ENCODE peak calls at places on chromosomes 16 and 17, in nine cellular contexts. Q, I, A, O, S, U, G, B and R are unnamed samples.

GRCh38 chr16:27766166-27766925 is 216.4 kb downstream of the KATNIP start:
- DNase-seq in Q (no peak), I (no peak), A (no peak), O (peak), S (peak), U (no peak), G (no peak), B (no peak), R (no peak)

GRCh38 chr17:70172921-70173320 is 3.6 kb downstream of the KCNJ2 start:
- DNase-seq in Q (no peak), I (no peak), A (no peak), O (no peak), S (no peak), U (peak), G (no peak), B (no peak), R (no peak)

GRCh38 chr16:55179858-55180585 is 144.0 kb upstream of the IRX6 start:
- DNase-seq in Q (peak), I (no peak), A (no peak), O (peak), S (no peak), U (no peak), G (no peak), B (no peak), R (no peak)

GRCh38 chr16:89822188-89823086 is 5.8 kb upstream of the SPIRE2 start:
- DNase-seq in Q (peak), I (no peak), A (no peak), O (no peak), S (peak), U (no peak), G (no peak), B (no peak), R (no peak)

GRCh38 chr17:81690066-81690465 is 6.3 kb downstream of the HGS start:
- DNase-seq in Q (no peak), I (no peak), A (no peak), O (no peak), S (no peak), U (no peak), G (no peak), B (no peak), R (no peak)

GRCh38 chr16:31874354-31875111 is 926 bp downstream of the ZNF267 start:
- DNase-seq in Q (no peak), I (no peak), A (no peak), O (no peak), S (no peak), U (peak), G (peak), B (no peak), R (peak)

GRCh38 chr17:52536466-52536865 is 378.0 kb upstream of the CA10 start:
- DNase-seq in Q (no peak), I (no peak), A (peak), O (no peak), S (no peak), U (no peak), G (no peak), B (no peak), R (no peak)

GRCh38 chr17:14245002-14245401 is 8.3 kb upstream of the CDRT15 start:
- DNase-seq in Q (no peak), I (no peak), A (no peak), O (no peak), S (no peak), U (no peak), G (no peak), B (no peak), R (no peak)

GRCh38 chr16:53913082-53913870 is 209.3 kb downstream of the FTO start:
- DNase-seq in Q (no peak), I (no peak), A (peak), O (no peak), S (no peak), U (peak), G (no peak), B (peak), R (no peak)

GRCh38 chr16:53915452-53916160 is 211.7 kb downstream of the FTO start:
- DNase-seq in Q (no peak), I (no peak), A (no peak), O (no peak), S (no peak), U (peak), G (no peak), B (no peak), R (no peak)

GRCh38 chr16:53911506-53911905 is 207.6 kb downstream of the FTO start:
- DNase-seq in Q (no peak), I (no peak), A (no peak), O (no peak), S (no peak), U (peak), G (no peak), B (no peak), R (no peak)

GRCh38 chr16:53912155-53912554 is 208.2 kb downstream of the FTO start:
- DNase-seq in Q (no peak), I (no peak), A (no peak), O (no peak), S (no peak), U (no peak), G (no peak), B (no peak), R (peak)

DNA sequence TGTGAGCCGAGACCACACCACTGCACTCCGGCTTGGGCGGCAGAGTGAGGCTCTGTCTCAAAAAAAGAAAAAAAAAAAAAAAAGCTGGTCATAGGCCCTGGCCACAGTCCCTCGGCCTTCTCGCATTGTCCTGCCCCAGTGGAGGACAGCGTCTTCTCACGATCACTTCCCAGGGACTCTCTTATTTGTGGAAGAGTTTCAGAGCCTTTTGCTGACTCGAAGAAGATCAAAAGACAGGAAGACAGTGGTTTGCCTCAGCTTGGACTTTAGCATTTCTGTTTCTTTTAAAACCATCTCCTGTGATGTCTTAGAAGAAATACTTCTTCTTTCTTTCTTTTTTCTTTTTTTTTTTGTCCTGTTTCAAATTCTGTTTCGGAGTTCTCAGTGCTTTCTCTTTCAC is 210.0 kb downstream of the FTO start:
- DNase-seq in Q (no peak), I (no peak), A (no peak), O (no peak), S (no peak), U (no peak), G (no peak), B (no peak), R (no peak)
- TF ChIP-seq CTCF in Q (no peak), I (no peak), A (no peak), O (no peak), S (no peak), U (no peak), G (no peak), B (no peak), R (no peak)

GRCh38 chr17:67474081-67474661 is 97.1 kb downstream of the PITPNC1 start:
- DNase-seq in Q (no peak), I (peak), A (peak), O (no peak), S (no peak), U (peak), G (no peak), B (no peak), R (no peak)
- TF ChIP-seq CTCF in Q (no peak), I (no peak), A (no peak), O (no peak), S (no peak), U (peak), G (no peak), B (no peak), R (no peak)

DNA sequence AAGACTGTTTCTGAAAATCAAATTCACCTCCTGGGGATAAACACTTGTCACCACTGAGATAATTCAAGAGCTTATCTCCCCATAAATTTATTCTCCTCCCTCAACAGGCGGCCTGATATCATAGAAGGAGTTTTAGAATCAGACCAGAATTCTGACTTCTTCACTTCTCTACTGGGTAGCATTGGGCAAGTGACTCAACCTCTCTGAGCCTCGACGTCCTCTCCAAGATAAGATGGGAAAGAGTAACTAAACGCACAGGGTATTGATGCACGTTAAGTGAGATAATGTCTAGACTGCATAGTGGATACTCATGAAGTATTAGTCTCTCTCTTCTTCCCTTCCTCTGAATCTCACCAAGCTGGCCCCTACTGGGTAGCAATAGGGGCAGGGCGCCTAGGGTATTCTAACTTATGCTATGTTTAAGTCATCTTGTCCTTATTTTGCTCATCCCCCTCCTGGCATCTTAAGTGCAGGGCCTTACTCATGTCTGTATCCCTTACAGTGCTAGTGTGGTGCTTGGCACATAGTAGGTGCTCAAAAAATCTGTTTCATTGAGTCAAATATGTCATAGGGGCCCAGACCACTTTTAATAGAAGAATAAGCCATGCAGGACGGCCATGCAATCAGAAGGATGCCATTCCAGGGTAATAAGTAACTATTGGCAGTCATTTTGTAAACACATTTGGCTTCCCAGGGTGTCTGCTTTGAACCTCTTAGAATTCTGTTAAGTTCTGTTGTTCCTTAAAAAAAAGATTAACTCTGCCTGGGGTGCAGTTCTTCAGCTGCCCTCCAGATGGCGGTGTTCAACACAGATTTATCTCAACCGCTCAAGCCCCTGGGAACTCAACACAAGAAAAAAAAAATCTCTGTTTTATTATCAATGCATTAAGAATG is 476.3 kb upstream of the CCL2 start:
- DNase-seq in Q (peak), I (peak), A (peak), O (no peak), S (peak), U (peak), G (peak), B (peak), R (peak)
- TF ChIP-seq CTCF in Q (peak), I (peak), A (peak), O (peak), S (peak), U (peak), G (peak), B (no peak), R (peak)

DNA sequence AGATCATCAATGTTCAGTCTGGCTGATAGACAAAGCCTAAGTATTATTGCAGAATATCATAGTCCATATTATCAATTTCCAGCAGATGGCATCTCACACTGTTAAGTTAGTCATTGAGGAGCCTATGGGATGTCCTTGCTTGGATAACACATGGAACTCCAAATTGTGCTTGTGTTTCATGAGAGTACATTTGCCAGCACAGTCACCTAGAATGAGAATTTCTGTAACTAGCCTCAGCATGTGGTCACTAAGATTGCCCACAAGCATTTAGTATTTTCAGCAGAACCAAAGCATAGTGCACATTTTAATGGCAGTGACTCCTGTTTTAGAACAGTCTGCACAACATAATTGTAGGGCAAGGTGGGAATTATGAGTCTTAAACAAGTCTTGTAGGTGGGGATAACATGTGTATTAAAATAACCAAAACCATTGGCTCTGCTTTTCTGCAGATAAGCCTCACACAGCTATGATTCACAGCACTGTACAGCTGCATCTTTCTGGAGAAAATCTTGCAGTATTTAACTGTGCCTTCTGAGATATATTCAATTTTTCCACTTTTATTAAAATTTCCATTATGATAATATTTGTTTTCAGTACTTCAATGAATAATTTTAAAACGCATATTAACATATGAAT is 882.8 kb upstream of the SOX9 start:
- DNase-seq in Q (no peak), I (no peak), A (no peak), O (no peak), S (no peak), U (peak), G (peak), B (no peak), R (no peak)
- TF ChIP-seq CTCF in Q (no peak), I (no peak), A (peak), O (no peak), S (no peak), U (peak), G (peak), B (no peak), R (no peak)

GRCh38 chr17:68511254-68511670 is 968 bp upstream of the PRKAR1A start:
- DNase-seq in Q (no peak), I (no peak), A (no peak), O (no peak), S (no peak), U (no peak), G (no peak), B (no peak), R (no peak)
- TF ChIP-seq CTCF in Q (peak), I (peak), A (no peak), O (peak), S (no peak), U (no peak), G (no peak), B (no peak), R (no peak)

GRCh38 chr16:21283521-21284289 is 5.6 kb upstream of the CRYM start:
- DNase-seq in Q (peak), I (peak), A (peak), O (peak), S (peak), U (no peak), G (peak), B (no peak), R (peak)
- TF ChIP-seq CTCF in Q (peak), I (peak), A (peak), O (peak), S (peak), U (peak), G (peak), B (no peak), R (peak)

GRCh38 chr17:1628856-1629646 is 417 bp upstream of the SLC43A2 start:
- DNase-seq in Q (peak), I (peak), A (peak), O (peak), S (peak), U (peak), G (peak), B (peak), R (peak)
- TF ChIP-seq CTCF in Q (peak), I (peak), A (peak), O (peak), S (no peak), U (no peak), G (peak), B (no peak), R (peak)

GRCh38 chr16:67264277-67264676 is 15.1 kb upstream of the PLEKHG4 start:
- DNase-seq in Q (no peak), I (peak), A (peak), O (peak), S (no peak), U (no peak), G (no peak), B (no peak), R (no peak)
- TF ChIP-seq CTCF in Q (no peak), I (peak), A (no peak), O (no peak), S (no peak), U (no peak), G (peak), B (no peak), R (no peak)

GRCh38 chr16:66516808-66517585 is 32.9 kb downstream of the TK2 start:
- DNase-seq in Q (peak), I (peak), A (peak), O (peak), S (no peak), U (peak), G (peak), B (peak), R (peak)

GRCh38 chr16:66519482-66519881 is 30.4 kb downstream of the TK2 start:
- DNase-seq in Q (no peak), I (no peak), A (no peak), O (no peak), S (no peak), U (no peak), G (no peak), B (no peak), R (no peak)

GRCh38 chr16:66517586-66518263 is 32.2 kb downstream of the TK2 start:
- DNase-seq in Q (no peak), I (no peak), A (no peak), O (no peak), S (no peak), U (no peak), G (no peak), B (no peak), R (no peak)

GRCh38 chr16:66515543-66516171 is 34.3 kb downstream of the TK2 start:
- DNase-seq in Q (no peak), I (peak), A (peak), O (no peak), S (no peak), U (peak), G (no peak), B (no peak), R (peak)

DNA sequence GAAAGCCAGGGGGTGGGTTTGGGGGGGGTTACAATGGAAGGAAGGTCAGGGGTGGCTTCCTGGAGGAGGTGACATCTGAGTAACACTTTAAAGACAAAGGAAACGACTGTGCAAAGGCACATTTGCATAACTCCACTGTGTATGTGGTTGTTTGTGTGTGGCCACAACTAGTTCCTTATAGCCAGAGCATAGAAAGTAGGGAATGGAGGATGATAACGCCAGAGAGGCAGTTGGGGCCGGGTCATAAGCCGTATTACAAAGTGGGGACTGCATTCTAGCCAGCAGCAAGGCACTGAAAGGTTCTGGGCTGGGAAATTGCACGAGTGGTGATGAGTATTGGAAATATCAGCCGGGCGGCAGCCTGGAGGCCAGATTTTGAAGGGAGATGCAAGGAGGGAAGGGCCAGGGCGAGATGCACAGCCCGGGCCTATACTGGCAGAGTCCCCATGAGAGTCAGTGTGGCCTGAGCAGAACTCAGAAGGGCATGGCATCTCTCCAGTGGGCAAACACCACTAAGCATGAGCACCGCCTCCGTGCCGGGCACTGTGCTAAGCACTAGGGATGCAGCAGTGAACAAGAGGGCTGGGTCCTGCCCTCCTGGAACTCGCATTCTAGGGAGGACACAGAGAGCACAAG is 33.6 kb downstream of the TK2 start:
- DNase-seq in Q (no peak), I (no peak), A (no peak), O (no peak), S (no peak), U (no peak), G (no peak), B (no peak), R (no peak)
- TF ChIP-seq CTCF in Q (no peak), I (no peak), A (no peak), O (no peak), S (no peak), U (no peak), G (no peak), B (no peak), R (no peak)